ENCODE peak calls at places on chromosome 18, in five cellular contexts. One of them, this sample, is unnamed.
A peak's percentile ranks its signal among the peaks of the same experiment; 100 is the strongest.

GRCh38 chr18:3960142-3960541 is 495.0 kb downstream of the DLGAP1 start:
- DNase-seq in HCEC 1CT: no peak
- DNase-seq in pancreas: no peak
- DNase-seq in naive thymus-derived CD8-positive, alpha-beta T cell: no peak
- DNase-seq in mammary epithelial cell: no peak
- DNase-seq in this sample: no peak

GRCh38 chr18:4004176-4004829 is 450.8 kb downstream of the DLGAP1 start:
- DNase-seq in HCEC 1CT: peak; percentile 24
- DNase-seq in mammary epithelial cell: peak; percentile 67
- DNase-seq in naive thymus-derived CD8-positive, alpha-beta T cell: no peak
- DNase-seq in pancreas: no peak
- DNase-seq in this sample: no peak

GRCh38 chr18:79585395-79586370 is 93.9 kb upstream of the CTDP1 start:
- DNase-seq in naive thymus-derived CD8-positive, alpha-beta T cell: no peak
- DNase-seq in pancreas: peak; percentile 60
- DNase-seq in mammary epithelial cell: no peak
- DNase-seq in HCEC 1CT: no peak
- DNase-seq in this sample: no peak

GRCh38 chr18:69961718-69962117 is 14.0 kb upstream of the CD226 start:
- DNase-seq in pancreas: no peak
- DNase-seq in naive thymus-derived CD8-positive, alpha-beta T cell: no peak
- DNase-seq in mammary epithelial cell: no peak
- DNase-seq in HCEC 1CT: no peak
- DNase-seq in this sample: no peak

GRCh38 chr18:12433829-12434540 is 26.3 kb downstream of the PRELID3A start:
- DNase-seq in naive thymus-derived CD8-positive, alpha-beta T cell: no peak
- DNase-seq in mammary epithelial cell: no peak
- DNase-seq in pancreas: no peak
- DNase-seq in HCEC 1CT: no peak
- DNase-seq in this sample: no peak

GRCh38 chr18:41850781-41851180 is 104.3 kb upstream of the PIK3C3 start:
- DNase-seq in naive thymus-derived CD8-positive, alpha-beta T cell: no peak
- DNase-seq in HCEC 1CT: no peak
- DNase-seq in mammary epithelial cell: no peak
- DNase-seq in pancreas: no peak
- DNase-seq in this sample: no peak

GRCh38 chr18:33744032-33744697 is 166.1 kb downstream of the ASXL3 start:
- DNase-seq in pancreas: no peak
- DNase-seq in mammary epithelial cell: no peak
- DNase-seq in naive thymus-derived CD8-positive, alpha-beta T cell: no peak
- DNase-seq in HCEC 1CT: no peak
- DNase-seq in this sample: no peak

GRCh38 chr18:13448028-13448795 is 229.7 kb downstream of the LDLRAD4 start:
- DNase-seq in mammary epithelial cell: no peak
- DNase-seq in pancreas: no peak
- DNase-seq in HCEC 1CT: no peak
- DNase-seq in naive thymus-derived CD8-positive, alpha-beta T cell: no peak
- DNase-seq in this sample: no peak

GRCh38 chr18:56995579-56996194 is 151.2 kb upstream of the BOD1L2 start:
- DNase-seq in pancreas: no peak
- DNase-seq in HCEC 1CT: no peak
- DNase-seq in mammary epithelial cell: no peak
- DNase-seq in naive thymus-derived CD8-positive, alpha-beta T cell: no peak
- DNase-seq in this sample: no peak

GRCh38 chr18:5425721-5426120 is 118.1 kb downstream of the EPB41L3 start:
- DNase-seq in pancreas: no peak
- DNase-seq in HCEC 1CT: no peak
- DNase-seq in naive thymus-derived CD8-positive, alpha-beta T cell: no peak
- DNase-seq in mammary epithelial cell: no peak
- DNase-seq in this sample: no peak

GRCh38 chr18:21194871-21195771 is 46.9 kb upstream of the GREB1L start:
- DNase-seq in naive thymus-derived CD8-positive, alpha-beta T cell: peak; percentile 25
- DNase-seq in mammary epithelial cell: peak; percentile 58
- DNase-seq in HCEC 1CT: peak; percentile 66
- DNase-seq in pancreas: no peak
- DNase-seq in this sample: no peak

GRCh38 chr18:36392888-36393287 is 95.4 kb downstream of the FHOD3 start:
- DNase-seq in mammary epithelial cell: no peak
- DNase-seq in naive thymus-derived CD8-positive, alpha-beta T cell: no peak
- DNase-seq in HCEC 1CT: no peak
- DNase-seq in pancreas: no peak
- DNase-seq in this sample: no peak

GRCh38 chr18:49495074-49495473 is 8.0 kb upstream of the C18orf32 start:
- DNase-seq in mammary epithelial cell: no peak
- DNase-seq in HCEC 1CT: no peak
- DNase-seq in pancreas: no peak
- DNase-seq in naive thymus-derived CD8-positive, alpha-beta T cell: no peak
- DNase-seq in this sample: no peak

GRCh38 chr18:76764296-76764901 is 58.0 kb upstream of the ZNF236 start:
- DNase-seq in mammary epithelial cell: no peak
- DNase-seq in naive thymus-derived CD8-positive, alpha-beta T cell: no peak
- DNase-seq in pancreas: no peak
- DNase-seq in HCEC 1CT: no peak
- DNase-seq in this sample: no peak

GRCh38 chr18:49668583-49669290 is 106.9 kb downstream of the LIPG start:
- DNase-seq in HCEC 1CT: no peak
- DNase-seq in naive thymus-derived CD8-positive, alpha-beta T cell: no peak
- DNase-seq in mammary epithelial cell: no peak
- DNase-seq in pancreas: no peak
- DNase-seq in this sample: peak; percentile 56

GRCh38 chr18:47118986-47119385 is 31.3 kb downstream of the HDHD2 start:
- DNase-seq in naive thymus-derived CD8-positive, alpha-beta T cell: no peak
- DNase-seq in pancreas: no peak
- DNase-seq in mammary epithelial cell: peak; percentile 5
- DNase-seq in HCEC 1CT: peak; percentile 20
- DNase-seq in this sample: no peak

GRCh38 chr18:11487390-11487789 is 122.0 kb upstream of the SLC35G4 start:
- DNase-seq in HCEC 1CT: no peak
- DNase-seq in mammary epithelial cell: no peak
- DNase-seq in naive thymus-derived CD8-positive, alpha-beta T cell: no peak
- DNase-seq in pancreas: no peak
- DNase-seq in this sample: no peak

GRCh38 chr18:49690307-49690706 is 123.0 kb downstream of the ACAA2 start:
- DNase-seq in pancreas: no peak
- DNase-seq in mammary epithelial cell: peak; percentile 99
- DNase-seq in naive thymus-derived CD8-positive, alpha-beta T cell: no peak
- DNase-seq in HCEC 1CT: peak; percentile 94
- DNase-seq in this sample: no peak

GRCh38 chr18:74976331-74976909 is 232.5 kb downstream of the PTGR3 start:
- DNase-seq in mammary epithelial cell: no peak
- DNase-seq in naive thymus-derived CD8-positive, alpha-beta T cell: no peak
- DNase-seq in pancreas: no peak
- DNase-seq in HCEC 1CT: no peak
- DNase-seq in this sample: no peak

GRCh38 chr18:48621240-48621639 is 82.4 kb downstream of the CTIF start:
- DNase-seq in HCEC 1CT: peak; percentile 89
- DNase-seq in naive thymus-derived CD8-positive, alpha-beta T cell: no peak
- DNase-seq in pancreas: no peak
- DNase-seq in mammary epithelial cell: peak; percentile 23
- DNase-seq in this sample: no peak

GRCh38 chr18:2147424-2147823 is 423.9 kb downstream of the METTL4 start:
- DNase-seq in HCEC 1CT: no peak
- DNase-seq in naive thymus-derived CD8-positive, alpha-beta T cell: no peak
- DNase-seq in pancreas: no peak
- DNase-seq in mammary epithelial cell: no peak
- DNase-seq in this sample: no peak

GRCh38 chr18:45670281-45670962 is 53.6 kb upstream of the SLC14A1 start:
- DNase-seq in pancreas: no peak
- DNase-seq in HCEC 1CT: peak; percentile 30
- DNase-seq in mammary epithelial cell: peak; percentile 35
- DNase-seq in naive thymus-derived CD8-positive, alpha-beta T cell: peak; percentile 17
- DNase-seq in this sample: no peak

GRCh38 chr18:45910405-45911023 is 56.6 kb downstream of the EPG5 start:
- DNase-seq in HCEC 1CT: peak; percentile 12
- DNase-seq in pancreas: no peak
- DNase-seq in naive thymus-derived CD8-positive, alpha-beta T cell: peak; percentile 58
- DNase-seq in mammary epithelial cell: peak; percentile 32
- DNase-seq in this sample: peak; percentile 27

GRCh38 chr18:69648486-69648885 is 247.8 kb downstream of the DOK6 start:
- DNase-seq in HCEC 1CT: no peak
- DNase-seq in mammary epithelial cell: no peak
- DNase-seq in naive thymus-derived CD8-positive, alpha-beta T cell: no peak
- DNase-seq in pancreas: no peak
- DNase-seq in this sample: peak; percentile 3

GRCh38 chr18:43662657-43663056 is 385.4 kb upstream of the SYT4 start:
- DNase-seq in HCEC 1CT: peak; percentile 70
- DNase-seq in mammary epithelial cell: peak; percentile 45
- DNase-seq in naive thymus-derived CD8-positive, alpha-beta T cell: no peak
- DNase-seq in pancreas: no peak
- DNase-seq in this sample: no peak

GRCh38 chr18:2964349-2965010 is 48.5 kb downstream of the LPIN2 start:
- DNase-seq in HCEC 1CT: no peak
- DNase-seq in pancreas: no peak
- DNase-seq in mammary epithelial cell: no peak
- DNase-seq in naive thymus-derived CD8-positive, alpha-beta T cell: no peak
- DNase-seq in this sample: no peak

GRCh38 chr18:54209471-54210180 is 14.8 kb downstream of the MBD2 start:
- DNase-seq in pancreas: no peak
- DNase-seq in mammary epithelial cell: peak; percentile 72
- DNase-seq in HCEC 1CT: peak; percentile 56
- DNase-seq in naive thymus-derived CD8-positive, alpha-beta T cell: no peak
- DNase-seq in this sample: no peak

GRCh38 chr18:56542488-56542887 is 95.9 kb downstream of the TXNL1 start:
- DNase-seq in naive thymus-derived CD8-positive, alpha-beta T cell: no peak
- DNase-seq in HCEC 1CT: no peak
- DNase-seq in pancreas: no peak
- DNase-seq in mammary epithelial cell: no peak
- DNase-seq in this sample: no peak

GRCh38 chr18:74148543-74149070 is 284 bp downstream of the TIMM21 start:
- DNase-seq in naive thymus-derived CD8-positive, alpha-beta T cell: no peak
- DNase-seq in mammary epithelial cell: no peak
- DNase-seq in HCEC 1CT: no peak
- DNase-seq in pancreas: no peak
- DNase-seq in this sample: no peak

GRCh38 chr18:33612632-33613031 is 34.6 kb downstream of the ASXL3 start:
- DNase-seq in HCEC 1CT: no peak
- DNase-seq in naive thymus-derived CD8-positive, alpha-beta T cell: no peak
- DNase-seq in pancreas: no peak
- DNase-seq in mammary epithelial cell: no peak
- DNase-seq in this sample: no peak

GRCh38 chr18:59514193-59514592 is 155.1 kb upstream of the LMAN1 start:
- DNase-seq in naive thymus-derived CD8-positive, alpha-beta T cell: no peak
- DNase-seq in pancreas: no peak
- DNase-seq in mammary epithelial cell: no peak
- DNase-seq in HCEC 1CT: peak; percentile 51
- DNase-seq in this sample: no peak

GRCh38 chr18:6835345-6835744 is 105.8 kb downstream of the ARHGAP28 start:
- DNase-seq in HCEC 1CT: peak; percentile 13
- DNase-seq in pancreas: no peak
- DNase-seq in mammary epithelial cell: no peak
- DNase-seq in naive thymus-derived CD8-positive, alpha-beta T cell: no peak
- DNase-seq in this sample: no peak

GRCh38 chr18:3329871-3330270 is 67.9 kb downstream of the MYL12B start:
- DNase-seq in HCEC 1CT: no peak
- DNase-seq in mammary epithelial cell: no peak
- DNase-seq in naive thymus-derived CD8-positive, alpha-beta T cell: no peak
- DNase-seq in pancreas: no peak
- DNase-seq in this sample: no peak

GRCh38 chr18:58336605-58337004 is 292.3 kb downstream of the ALPK2 start:
- DNase-seq in naive thymus-derived CD8-positive, alpha-beta T cell: no peak
- DNase-seq in HCEC 1CT: peak; percentile 39
- DNase-seq in mammary epithelial cell: no peak
- DNase-seq in pancreas: no peak
- DNase-seq in this sample: no peak

GRCh38 chr18:55199291-55199963 is 240.2 kb upstream of the CCDC68 start:
- DNase-seq in mammary epithelial cell: no peak
- DNase-seq in pancreas: no peak
- DNase-seq in naive thymus-derived CD8-positive, alpha-beta T cell: no peak
- DNase-seq in HCEC 1CT: no peak
- DNase-seq in this sample: no peak

GRCh38 chr18:27964811-27965210 is 212.1 kb downstream of the CDH2 start:
- DNase-seq in mammary epithelial cell: peak; percentile 43
- DNase-seq in HCEC 1CT: no peak
- DNase-seq in naive thymus-derived CD8-positive, alpha-beta T cell: no peak
- DNase-seq in pancreas: no peak
- DNase-seq in this sample: no peak

GRCh38 chr18:21099442-21099841 is 12.2 kb downstream of the ROCK1 start:
- DNase-seq in HCEC 1CT: no peak
- DNase-seq in pancreas: no peak
- DNase-seq in naive thymus-derived CD8-positive, alpha-beta T cell: no peak
- DNase-seq in mammary epithelial cell: no peak
- DNase-seq in this sample: no peak

GRCh38 chr18:57466307-57466706 is 31.1 kb downstream of the ONECUT2 start:
- DNase-seq in mammary epithelial cell: no peak
- DNase-seq in HCEC 1CT: no peak
- DNase-seq in naive thymus-derived CD8-positive, alpha-beta T cell: no peak
- DNase-seq in pancreas: no peak
- DNase-seq in this sample: no peak

GRCh38 chr18:67661555-67661954 is 145.0 kb upstream of the DSEL start:
- DNase-seq in pancreas: no peak
- DNase-seq in mammary epithelial cell: no peak
- DNase-seq in naive thymus-derived CD8-positive, alpha-beta T cell: no peak
- DNase-seq in HCEC 1CT: no peak
- DNase-seq in this sample: no peak